ENCODE peak calls at places on chromosome 6, in six cellular contexts. I, K, R, N, Z and O are unnamed samples.

GRCh38 chr6:158518196-158519127 is 41.4 kb upstream of the TMEM181 start:
- DNase-seq in I (peak; percentile 38), K (no peak), R (peak; percentile 63), Z (peak; percentile 84), N (no peak), O (no peak)

GRCh38 chr6:112936476-112936875 is 589.3 kb downstream of the RFPL4B start:
- DNase-seq in K (no peak), R (no peak), N (no peak), Z (no peak), I (no peak), O (no peak)

GRCh38 chr6:41288025-41288777 is 1.7 kb upstream of the TREM1 start:
- DNase-seq in K (no peak), R (no peak), N (no peak), Z (no peak), I (no peak), O (no peak)

GRCh38 chr6:166627875-166628849 is 1.1 kb upstream of the RPS6KA2 start:
- DNase-seq in N (no peak), R (peak; percentile 54), I (peak; percentile 86), K (peak; percentile 75), Z (no peak), O (peak; percentile 47)

GRCh38 chr6:148565931-148566663 is 180.7 kb upstream of the UST start:
- DNase-seq in K (no peak), I (peak; percentile 77), R (peak; percentile 38), N (no peak), Z (peak; percentile 89), O (no peak)

GRCh38 chr6:154156135-154156948 is 117.3 kb downstream of the OPRM1 start:
- DNase-seq in Z (peak; percentile 41), N (no peak), I (no peak), K (peak; percentile 59), R (peak; percentile 63), O (no peak)

GRCh38 chr6:160102399-160102798 is 19.2 kb upstream of the SLC22A1 start:
- DNase-seq in N (no peak), I (no peak), K (no peak), Z (no peak), R (no peak), O (no peak)

GRCh38 chr6:97068211-97068610 is 143.7 kb downstream of the KLHL32 start:
- DNase-seq in Z (peak; percentile 34), K (no peak), R (peak; percentile 32), I (no peak), N (no peak), O (no peak)

GRCh38 chr6:113433506-113433991 is 423.6 kb upstream of the MARCKS start:
- DNase-seq in Z (peak; percentile 75), I (peak; percentile 80), R (peak; percentile 40), K (peak; percentile 72), N (no peak), O (peak; percentile 27)

GRCh38 chr6:33585403-33586107 is 5.5 kb upstream of the BAK1 start:
- DNase-seq in R (peak; percentile 95), I (peak; percentile 85), N (peak; percentile 60), Z (peak; percentile 36), K (peak; percentile 72), O (peak; percentile 86)

GRCh38 chr6:44451803-44452690 is 64.5 kb downstream of the CDC5L start:
- DNase-seq in Z (no peak), I (no peak), N (no peak), K (no peak), R (no peak), O (no peak)

GRCh38 chr6:130037207-130037811 is 18.9 kb downstream of the L3MBTL3 start:
- DNase-seq in K (no peak), I (no peak), R (no peak), Z (no peak), N (no peak), O (no peak)

GRCh38 chr6:33723576-33724085 is 12.1 kb upstream of the UQCC2 start:
- DNase-seq in N (no peak), Z (no peak), R (no peak), K (no peak), I (no peak), O (no peak)

GRCh38 chr6:52697903-52698302 is 27.0 kb downstream of the TMEM14A start:
- DNase-seq in N (no peak), I (no peak), Z (no peak), R (no peak), K (no peak), O (no peak)

GRCh38 chr6:53712078-53712477 is 46.5 kb upstream of the KLHL31 start:
- DNase-seq in I (no peak), N (no peak), Z (no peak), R (no peak), K (no peak), O (no peak)

GRCh38 chr6:15076565-15076964 is 169.3 kb upstream of the JARID2 start:
- DNase-seq in N (no peak), I (no peak), Z (no peak), R (no peak), K (no peak), O (no peak)

GRCh38 chr6:158565122-158565429 is 5.2 kb downstream of the TMEM181 start:
- DNase-seq in K (no peak), R (no peak), I (no peak), Z (no peak), N (no peak), O (no peak)

GRCh38 chr6:79927758-79928157 is 19.6 kb downstream of the ELOVL4 start:
- DNase-seq in R (no peak), I (no peak), Z (no peak), N (no peak), K (no peak), O (no peak)

GRCh38 chr6:50637267-50637666 is 76.1 kb upstream of the TFAP2D start:
- DNase-seq in I (no peak), K (no peak), R (no peak), N (no peak), Z (no peak), O (no peak)

GRCh38 chr6:56904068-56904467 is 50.8 kb upstream of the BEND6 start:
- DNase-seq in I (no peak), R (no peak), Z (no peak), N (no peak), K (no peak), O (no peak)

GRCh38 chr6:25239498-25239897 is 39.7 kb upstream of the CARMIL1 start:
- DNase-seq in Z (no peak), I (no peak), N (no peak), K (no peak), R (no peak), O (no peak)

GRCh38 chr6:45378324-45378926 is 691 bp upstream of the SUPT3H start:
- DNase-seq in I (no peak), N (no peak), R (no peak), K (peak; percentile 30), Z (no peak), O (no peak)

GRCh38 chr6:161798844-161799394 is 525.1 kb upstream of the AGPAT4 start:
- DNase-seq in I (no peak), Z (no peak), K (no peak), R (no peak), N (no peak), O (no peak)

GRCh38 chr6:134936927-134937326 is 13.0 kb downstream of the ALDH8A1 start:
- DNase-seq in Z (peak; percentile 90), N (no peak), R (no peak), K (no peak), I (no peak), O (no peak)

DNA sequence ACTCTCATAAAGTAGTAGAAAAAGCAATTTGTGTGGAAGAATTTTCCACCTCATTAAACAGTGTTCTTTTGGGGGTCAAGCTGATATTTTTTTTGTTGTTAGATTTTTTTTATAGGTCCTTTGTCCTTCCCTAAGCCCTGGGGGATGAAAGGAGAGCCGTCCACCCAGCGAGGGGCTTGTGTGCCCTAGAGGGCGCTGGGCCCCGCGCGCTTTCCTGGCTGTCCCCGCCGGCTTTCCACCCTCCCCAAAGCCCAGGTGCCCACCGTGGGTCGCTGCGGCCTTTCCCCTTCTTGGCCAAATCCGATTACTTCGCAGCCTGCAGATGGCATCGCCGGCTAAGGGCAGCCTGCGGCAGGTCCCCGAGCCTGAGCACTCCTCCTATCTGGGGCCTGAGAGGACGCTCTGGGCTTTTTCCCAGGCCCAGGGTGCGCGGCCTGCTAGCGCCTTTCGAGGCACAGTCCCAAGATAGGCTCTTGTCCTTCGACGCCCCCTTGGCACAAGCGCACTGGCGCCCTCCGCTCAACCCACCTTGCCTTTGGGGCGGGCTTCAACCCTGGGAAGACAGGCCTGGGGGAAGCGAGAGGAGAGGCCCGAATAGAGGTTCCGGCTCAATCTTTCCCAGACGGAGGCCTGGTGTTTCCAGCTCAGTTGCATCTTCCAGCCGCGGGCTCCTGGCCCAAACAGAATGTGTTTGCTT is 33.6 kb downstream of the TFAP2A start:
- DNase-seq in I (no peak), Z (no peak), K (no peak), N (no peak), R (no peak), O (no peak)
- TF ChIP-seq CTCF in I (no peak), Z (peak; percentile 25), K (no peak), N (no peak), R (no peak), O (no peak)

DNA sequence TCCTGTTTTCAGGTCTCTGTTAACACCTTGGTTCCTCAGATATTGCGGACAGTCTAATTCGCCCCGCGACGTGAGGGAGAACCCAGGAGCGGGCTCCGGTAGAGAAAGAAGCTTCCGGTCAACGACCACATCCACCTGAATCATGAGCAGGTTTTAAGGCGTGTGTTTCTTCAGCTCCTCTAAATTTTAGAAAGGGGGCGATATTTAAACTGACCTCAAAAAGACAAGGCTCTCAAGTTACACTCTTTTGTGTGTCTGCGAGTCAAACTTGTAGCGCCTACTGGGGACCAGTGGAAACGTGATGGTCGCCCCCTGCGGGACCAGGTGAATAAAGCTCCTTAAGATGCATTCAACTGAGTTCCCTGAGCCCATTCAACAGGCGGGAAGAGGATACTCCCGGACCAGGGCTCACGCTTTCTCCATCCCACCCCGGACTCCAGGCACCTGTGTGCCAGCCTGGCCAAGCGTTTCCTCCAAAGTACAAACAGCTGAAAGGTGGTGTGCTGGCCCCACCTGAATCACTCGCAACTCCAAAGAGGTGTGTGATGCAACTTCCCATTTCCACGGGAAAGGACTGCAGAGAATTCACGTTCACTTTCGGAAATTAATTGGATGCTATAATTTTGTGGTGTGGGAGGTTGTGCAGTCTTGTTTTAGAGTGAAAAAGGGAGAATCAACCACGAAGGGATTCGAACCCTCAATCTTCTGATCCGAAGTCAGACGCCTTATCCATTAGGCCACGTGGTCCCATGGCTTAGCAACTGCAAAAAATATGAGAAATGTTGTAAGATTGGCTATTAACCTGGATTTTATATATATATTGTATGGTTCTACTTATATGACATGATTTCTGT is 17.0 kb downstream of the GPX5 start:
- DNase-seq in I (no peak), R (peak; percentile 77), N (no peak), K (peak; percentile 52), Z (peak; percentile 97), O (no peak)
- TF ChIP-seq CTCF in I (no peak), R (peak; percentile 44), N (no peak), K (no peak), Z (peak; percentile 70), O (no peak)

DNA sequence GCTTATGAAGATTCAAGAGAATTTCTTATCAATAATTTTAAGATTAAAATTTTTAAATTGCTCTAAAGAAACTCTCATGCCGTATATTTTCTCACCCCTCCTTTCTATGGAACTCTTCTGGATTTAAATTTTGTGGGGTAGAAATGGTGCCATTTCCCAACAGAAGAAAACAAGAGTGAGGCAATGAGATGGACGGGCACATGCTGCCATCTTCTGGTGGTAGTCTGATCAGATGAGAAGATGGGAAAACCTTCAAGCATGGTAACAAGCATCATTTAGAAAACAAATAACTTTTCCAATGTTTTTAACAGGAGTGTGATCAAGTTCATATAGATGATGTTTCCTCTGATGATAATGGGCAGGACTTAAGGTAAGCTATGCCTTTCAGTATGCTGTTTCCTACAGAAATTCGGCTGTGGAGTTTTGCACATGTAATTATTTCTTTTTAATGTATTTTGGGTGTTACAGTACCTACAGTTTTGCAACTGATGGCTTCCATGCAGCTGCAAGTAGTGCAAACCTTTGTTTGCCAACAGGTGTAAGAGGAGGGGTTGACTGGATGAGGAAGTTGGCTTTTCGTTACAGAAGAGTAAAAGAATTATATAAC is 271.4 kb downstream of the EYA4 start:
- DNase-seq in N (no peak), Z (peak; percentile 36), R (peak; percentile 62), K (no peak), I (no peak), O (no peak)
- TF ChIP-seq CTCF in N (peak; percentile 59), Z (peak; percentile 81), R (peak; percentile 57), K (peak; percentile 45), I (peak; percentile 27), O (no peak)

GRCh38 chr6:82616386-82617028 is 252.9 kb downstream of the TPBG start:
- DNase-seq in K (no peak), Z (peak; percentile 10), N (no peak), I (no peak), R (no peak), O (no peak)
- TF ChIP-seq CTCF in K (no peak), Z (peak; percentile 25), N (no peak), I (no peak), R (no peak), O (no peak)